ENCODE peak calls at places on chromosomes 7 and 10, in six cellular contexts. W, X, J, B, F and O are unnamed samples.

GRCh38 chr7:84393776-84394175 is 199.2 kb upstream of the SEMA3A start:
- DNase-seq in W (no peak), X (no peak), J (no peak), B (no peak), F (no peak), O (no peak)

GRCh38 chr7:39088730-39089129 is 111.0 kb downstream of the POU6F2 start:
- DNase-seq in W (no peak), X (no peak), J (no peak), B (no peak), F (no peak), O (no peak)

GRCh38 chr10:22649977-22650376 is 64.4 kb downstream of the PIP4K2A start:
- DNase-seq in W (no peak), X (no peak), J (no peak), B (no peak), F (no peak), O (no peak)

GRCh38 chr10:79445217-79445707 is at the start of gene ZCCHC24:
- DNase-seq in W (peak), X (peak), J (peak), B (peak), F (peak), O (peak)

GRCh38 chr10:131638049-131638448 is 262.8 kb upstream of the PPP2R2D start:
- DNase-seq in W (no peak), X (peak), J (no peak), B (no peak), F (no peak), O (no peak)

GRCh38 chr7:106249488-106249887 is 35.3 kb downstream of the NAMPT start:
- DNase-seq in W (no peak), X (no peak), J (no peak), B (no peak), F (no peak), O (no peak)

GRCh38 chr7:45638916-45639315 is 64.7 kb downstream of the ADCY1 start:
- DNase-seq in W (peak), X (no peak), J (peak), B (no peak), F (no peak), O (no peak)

GRCh38 chr7:140512317-140513000 is 33.2 kb upstream of the MKRN1 start:
- DNase-seq in W (peak), X (no peak), J (peak), B (peak), F (no peak), O (no peak)

GRCh38 chr10:484925-485661 is 204.4 kb downstream of the DIP2C start:
- DNase-seq in W (peak), X (peak), J (no peak), B (no peak), F (peak), O (no peak)

GRCh38 chr10:122876493-122876855 is 2.9 kb downstream of the FAM24B start:
- DNase-seq in W (no peak), X (no peak), J (no peak), B (no peak), F (no peak), O (no peak)

GRCh38 chr7:94561841-94562514 is 52.4 kb downstream of the CASD1 start:
- DNase-seq in W (no peak), X (no peak), J (no peak), B (no peak), F (no peak), O (no peak)

GRCh38 chr7:155287229-155287935 is 10.3 kb upstream of the INSIG1 start:
- DNase-seq in W (no peak), X (no peak), J (no peak), B (no peak), F (no peak), O (no peak)

GRCh38 chr10:71631007-71631859 is 88.3 kb downstream of the C10orf105 start:
- DNase-seq in W (no peak), X (no peak), J (no peak), B (no peak), F (peak), O (no peak)

GRCh38 chr7:27031289-27032172 is 64.3 kb downstream of the HOXA1 start:
- DNase-seq in W (no peak), X (no peak), J (no peak), B (no peak), F (no peak), O (no peak)

GRCh38 chr7:4633012-4633411 is 49.1 kb upstream of the FOXK1 start:
- DNase-seq in W (no peak), X (no peak), J (no peak), B (peak), F (no peak), O (no peak)

GRCh38 chr7:139741239-139741638 is 36.6 kb downstream of the HIPK2 start:
- DNase-seq in W (no peak), X (no peak), J (no peak), B (no peak), F (no peak), O (no peak)

GRCh38 chr10:60757422-60757895 is 20.8 kb upstream of the CDK1 start:
- DNase-seq in W (no peak), X (no peak), J (no peak), B (no peak), F (peak), O (no peak)

GRCh38 chr10:34813626-34814227 is 1.4 kb downstream of the PARD3 start:
- DNase-seq in W (no peak), X (peak), J (peak), B (peak), F (peak), O (no peak)

GRCh38 chr10:21265622-21266021 is 259.9 kb downstream of the SKIDA1 start:
- DNase-seq in W (no peak), X (no peak), J (no peak), B (peak), F (no peak), O (no peak)

GRCh38 chr7:132312531-132313070 is 263.7 kb downstream of the PLXNA4 start:
- DNase-seq in W (no peak), X (no peak), J (no peak), B (no peak), F (no peak), O (no peak)

DNA sequence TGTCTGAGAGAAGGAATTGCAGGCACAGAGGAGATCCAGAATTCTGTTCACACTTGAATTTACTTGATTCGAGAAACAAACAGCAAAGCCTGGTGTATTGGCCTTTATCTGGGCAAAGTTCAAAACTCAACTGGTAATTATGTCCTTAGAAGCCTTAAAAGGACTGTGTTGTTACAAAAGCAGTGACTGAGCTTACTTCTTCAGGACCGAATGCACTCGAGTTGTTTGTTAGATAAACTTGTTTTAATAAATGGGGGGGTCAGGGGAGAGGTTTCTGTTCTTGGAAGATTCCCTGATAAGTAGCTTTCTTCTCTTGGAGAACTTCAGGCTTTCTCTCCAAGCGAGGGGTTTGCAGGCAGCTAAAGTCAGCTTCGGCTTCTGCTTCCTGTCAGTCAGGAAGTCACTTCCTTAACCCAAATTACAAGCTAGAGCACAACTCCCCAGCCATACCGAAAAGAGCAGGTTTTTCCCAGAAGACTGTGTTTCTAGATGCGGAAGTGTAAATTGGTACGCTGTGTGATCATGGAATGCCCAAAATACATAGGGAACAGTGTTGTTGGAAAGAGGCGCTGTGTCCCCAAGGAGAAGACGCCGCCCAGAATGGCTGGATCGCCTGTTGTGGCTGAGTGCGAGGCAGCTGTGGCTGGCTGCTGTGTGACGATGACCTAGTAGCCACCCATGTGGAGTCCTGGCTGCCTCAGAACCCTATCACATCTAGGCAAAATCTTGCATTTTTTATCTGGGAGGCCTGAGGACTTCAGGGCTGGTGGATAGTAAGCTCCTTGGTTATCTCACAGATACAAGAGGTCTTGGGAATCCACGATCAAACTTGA is 110.4 kb downstream of the TCF7L2 start:
- DNase-seq in W (no peak), X (no peak), J (peak), B (no peak), F (peak), O (peak)
- H3K27ac ChIP-seq in W (peak), X (peak), J (peak), B (peak), F (peak), O (peak)

GRCh38 chr10:73946253-73947145 is 35.6 kb downstream of the PLAU start:
- DNase-seq in W (no peak), X (peak), J (no peak), B (no peak), F (no peak), O (no peak)
- TF ChIP-seq CTCF in W (no peak), X (no peak), J (no peak), B (peak), F (no peak), O (no peak)

DNA sequence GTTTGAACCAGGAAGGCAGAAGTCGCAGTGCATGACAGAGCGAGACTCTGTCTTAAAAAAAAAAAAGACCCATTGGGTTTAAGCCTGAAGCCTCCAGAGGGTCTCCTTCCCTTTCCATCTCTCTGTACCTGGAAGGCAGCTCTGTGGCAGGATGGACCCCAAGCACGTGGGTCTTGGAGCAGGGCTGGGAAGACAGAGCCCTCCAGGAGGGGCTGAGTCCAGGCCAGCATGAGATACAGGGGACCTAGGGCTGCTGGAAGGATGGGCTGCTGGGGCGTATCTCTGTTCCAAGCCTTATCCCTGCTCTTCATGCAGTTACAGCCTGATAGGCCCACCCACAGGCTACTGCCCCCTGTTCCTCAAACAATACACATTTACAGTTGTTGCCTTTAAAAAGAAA is 60.3 kb downstream of the FAM171A1 start:
- DNase-seq in W (no peak), X (no peak), J (no peak), B (no peak), F (no peak), O (no peak)
- H3K27ac ChIP-seq in W (no peak), X (no peak), J (no peak), B (no peak), F (no peak), O (no peak)

DNA sequence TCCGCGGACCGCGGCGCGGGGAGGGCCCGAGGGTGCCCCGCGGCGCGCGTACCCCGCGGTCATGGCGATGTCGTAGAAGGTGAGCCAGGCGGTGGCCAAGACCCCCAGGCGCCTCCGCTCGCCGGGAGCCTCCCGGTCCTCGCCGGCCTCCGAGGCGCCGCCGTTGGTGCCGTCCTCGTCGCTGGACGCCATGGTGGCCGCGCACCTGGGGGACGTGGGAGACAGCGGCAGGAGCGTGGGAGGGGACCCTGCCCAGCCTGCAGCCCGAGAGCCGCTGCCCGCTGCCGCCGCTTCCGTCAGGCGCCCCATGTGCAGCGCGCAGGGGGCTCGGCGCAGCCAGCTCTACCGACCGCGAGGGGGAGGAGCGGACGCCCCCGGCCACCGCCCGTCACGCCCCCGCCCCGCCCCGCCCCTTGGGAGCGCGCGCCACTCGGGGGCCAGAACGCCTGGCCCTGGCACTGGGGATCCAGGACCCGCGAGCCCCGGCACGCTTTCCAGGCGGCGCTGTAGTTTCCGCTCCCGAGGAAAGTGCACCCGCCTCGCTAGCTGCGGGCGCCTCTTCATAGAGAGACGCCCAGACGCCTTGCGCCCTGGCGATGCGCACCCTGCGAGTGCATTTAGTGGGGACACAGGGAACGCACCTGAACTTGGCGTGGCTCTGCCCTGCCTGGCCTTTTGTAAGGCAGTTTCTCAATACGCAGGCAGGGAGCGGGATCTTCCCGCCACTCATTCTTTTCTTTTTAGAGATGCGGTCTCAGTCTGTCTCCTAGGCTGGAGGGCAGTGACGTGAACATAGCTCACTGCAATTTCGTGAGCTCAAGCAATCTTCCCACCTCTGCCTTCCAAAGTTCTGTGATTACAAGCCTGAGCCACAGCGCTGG is at the start of gene HACD1:
- DNase-seq in W (peak), X (peak), J (peak), B (peak), F (peak), O (peak)
- TF ChIP-seq CTCF in W (no peak), X (no peak), J (no peak), B (peak), F (peak), O (peak)